ENCODE peak calls at places on chromosome 22, in five cellular contexts. One of them, this sample, is unnamed.

GRCh38 chr22:49554741-49555140 is 272.9 kb downstream of the BRD1 start:
- DNase-seq in GM23248: no peak
- DNase-seq in ascending aorta: peak; percentile 38
- DNase-seq in A549: no peak
- DNase-seq in effector memory CD4-positive, alpha-beta T cell: no peak
- DNase-seq in this sample: no peak

GRCh38 chr22:28247667-28248363 is 328.8 kb upstream of the PITPNB start:
- DNase-seq in effector memory CD4-positive, alpha-beta T cell: no peak
- DNase-seq in ascending aorta: no peak
- DNase-seq in GM23248: peak; percentile 44
- DNase-seq in A549: no peak
- DNase-seq in this sample: no peak

GRCh38 chr22:48893288-48894063 is 934.2 kb downstream of the BRD1 start:
- DNase-seq in GM23248: no peak
- DNase-seq in ascending aorta: no peak
- DNase-seq in A549: no peak
- DNase-seq in effector memory CD4-positive, alpha-beta T cell: no peak
- DNase-seq in this sample: no peak

GRCh38 chr22:27947461-27947860 is 28.4 kb upstream of the PITPNB start:
- DNase-seq in ascending aorta: no peak
- DNase-seq in A549: no peak
- DNase-seq in effector memory CD4-positive, alpha-beta T cell: no peak
- DNase-seq in GM23248: no peak
- DNase-seq in this sample: no peak

GRCh38 chr22:19271856-19272535 is 19.5 kb downstream of the CLTCL1 start:
- DNase-seq in A549: peak; percentile 90
- DNase-seq in ascending aorta: no peak
- DNase-seq in effector memory CD4-positive, alpha-beta T cell: no peak
- DNase-seq in GM23248: no peak
- DNase-seq in this sample: no peak

GRCh38 chr22:24768537-24769374 is 5.8 kb downstream of the PIWIL3 start:
- DNase-seq in effector memory CD4-positive, alpha-beta T cell: no peak
- DNase-seq in A549: peak; percentile 68
- DNase-seq in GM23248: peak; percentile 69
- DNase-seq in ascending aorta: peak; percentile 78
- DNase-seq in this sample: peak; percentile 29

GRCh38 chr22:48884292-48884691 is 943.4 kb downstream of the BRD1 start:
- DNase-seq in effector memory CD4-positive, alpha-beta T cell: no peak
- DNase-seq in ascending aorta: peak; percentile 19
- DNase-seq in A549: no peak
- DNase-seq in GM23248: no peak
- DNase-seq in this sample: no peak

GRCh38 chr22:23888615-23889401 is 5.4 kb upstream of the MIF start:
- DNase-seq in A549: peak; percentile 39
- DNase-seq in ascending aorta: no peak
- DNase-seq in effector memory CD4-positive, alpha-beta T cell: no peak
- DNase-seq in GM23248: peak; percentile 53
- DNase-seq in this sample: no peak

GRCh38 chr22:39206491-39206890 is 38.3 kb downstream of the PDGFB start:
- DNase-seq in ascending aorta: peak; percentile 27
- DNase-seq in GM23248: no peak
- DNase-seq in effector memory CD4-positive, alpha-beta T cell: no peak
- DNase-seq in A549: no peak
- DNase-seq in this sample: no peak

GRCh38 chr22:47197735-47198500 is 435.5 kb downstream of the TBC1D22A start:
- DNase-seq in GM23248: no peak
- DNase-seq in ascending aorta: peak; percentile 59
- DNase-seq in effector memory CD4-positive, alpha-beta T cell: no peak
- DNase-seq in A549: no peak
- DNase-seq in this sample: no peak

GRCh38 chr22:25777870-25778269 is 35.9 kb downstream of the MYO18B start:
- DNase-seq in A549: peak; percentile 69
- DNase-seq in effector memory CD4-positive, alpha-beta T cell: no peak
- DNase-seq in GM23248: peak; percentile 67
- DNase-seq in ascending aorta: no peak
- DNase-seq in this sample: no peak

GRCh38 chr22:43535336-43535735 is 123.5 kb downstream of the MPPED1 start:
- DNase-seq in effector memory CD4-positive, alpha-beta T cell: no peak
- DNase-seq in GM23248: no peak
- DNase-seq in ascending aorta: no peak
- DNase-seq in A549: no peak
- DNase-seq in this sample: no peak

GRCh38 chr22:28375761-28376534 is 303.7 kb downstream of the TTC28 start:
- DNase-seq in ascending aorta: no peak
- DNase-seq in GM23248: peak; percentile 73
- DNase-seq in effector memory CD4-positive, alpha-beta T cell: no peak
- DNase-seq in A549: no peak
- DNase-seq in this sample: no peak

GRCh38 chr22:44582016-44582415 is 84.0 kb upstream of the RTL6 start:
- DNase-seq in GM23248: no peak
- DNase-seq in A549: no peak
- DNase-seq in effector memory CD4-positive, alpha-beta T cell: no peak
- DNase-seq in ascending aorta: peak; percentile 40
- DNase-seq in this sample: no peak

GRCh38 chr22:39362271-39362670 is 12.5 kb downstream of the SYNGR1 start:
- DNase-seq in effector memory CD4-positive, alpha-beta T cell: no peak
- DNase-seq in GM23248: peak; percentile 24
- DNase-seq in A549: no peak
- DNase-seq in ascending aorta: no peak
- DNase-seq in this sample: no peak

GRCh38 chr22:48659393-48659792 is 1168.3 kb downstream of the BRD1 start:
- DNase-seq in effector memory CD4-positive, alpha-beta T cell: no peak
- DNase-seq in ascending aorta: no peak
- DNase-seq in A549: no peak
- DNase-seq in GM23248: no peak
- DNase-seq in this sample: no peak

GRCh38 chr22:26964642-26965041 is 307.3 kb downstream of the MIAT start:
- DNase-seq in effector memory CD4-positive, alpha-beta T cell: no peak
- DNase-seq in ascending aorta: no peak
- DNase-seq in GM23248: no peak
- DNase-seq in A549: no peak
- DNase-seq in this sample: no peak

GRCh38 chr22:43826142-43827093 is 14.3 kb upstream of the EFCAB6 start:
- DNase-seq in A549: peak; percentile 46
- DNase-seq in effector memory CD4-positive, alpha-beta T cell: no peak
- DNase-seq in ascending aorta: peak; percentile 64
- DNase-seq in GM23248: peak; percentile 89
- DNase-seq in this sample: no peak

GRCh38 chr22:49827853-49828598 is at the start of gene BRD1:
- DNase-seq in A549: peak; percentile 51
- DNase-seq in GM23248: peak; percentile 88
- DNase-seq in ascending aorta: no peak
- DNase-seq in effector memory CD4-positive, alpha-beta T cell: no peak
- DNase-seq in this sample: peak; percentile 56

GRCh38 chr22:43475549-43476076 is 63.8 kb downstream of the MPPED1 start:
- DNase-seq in GM23248: no peak
- DNase-seq in effector memory CD4-positive, alpha-beta T cell: no peak
- DNase-seq in ascending aorta: no peak
- DNase-seq in A549: no peak
- DNase-seq in this sample: no peak

GRCh38 chr22:18998998-18999397 is 62.9 kb upstream of the PRODH start:
- DNase-seq in A549: no peak
- DNase-seq in effector memory CD4-positive, alpha-beta T cell: no peak
- DNase-seq in GM23248: peak; percentile 5
- DNase-seq in ascending aorta: no peak
- DNase-seq in this sample: no peak

GRCh38 chr22:39150848-39151215 is 1.6 kb downstream of the CBX7 start:
- DNase-seq in ascending aorta: no peak
- DNase-seq in A549: no peak
- DNase-seq in GM23248: peak; percentile 26
- DNase-seq in effector memory CD4-positive, alpha-beta T cell: no peak
- DNase-seq in this sample: peak; percentile 48

GRCh38 chr22:33393432-33393831 is 335.3 kb upstream of the SYN3 start:
- DNase-seq in ascending aorta: no peak
- DNase-seq in GM23248: no peak
- DNase-seq in effector memory CD4-positive, alpha-beta T cell: no peak
- DNase-seq in A549: no peak
- DNase-seq in this sample: no peak

GRCh38 chr22:40404251-40405177 is 34.1 kb downstream of the SGSM3 start:
- DNase-seq in ascending aorta: peak; percentile 48
- DNase-seq in GM23248: no peak
- DNase-seq in A549: no peak
- DNase-seq in effector memory CD4-positive, alpha-beta T cell: no peak
- DNase-seq in this sample: no peak

GRCh38 chr22:19554834-19555404 is 30.7 kb upstream of the CLDN5 start:
- DNase-seq in GM23248: peak; percentile 34
- DNase-seq in effector memory CD4-positive, alpha-beta T cell: no peak
- DNase-seq in ascending aorta: no peak
- DNase-seq in A549: peak; percentile 59
- DNase-seq in this sample: no peak

GRCh38 chr22:28142361-28142801 is 223.3 kb upstream of the PITPNB start:
- DNase-seq in ascending aorta: no peak
- DNase-seq in GM23248: peak; percentile 91
- DNase-seq in A549: no peak
- DNase-seq in effector memory CD4-positive, alpha-beta T cell: no peak
- DNase-seq in this sample: no peak

GRCh38 chr22:27028093-27028492 is 370.7 kb downstream of the MIAT start:
- DNase-seq in effector memory CD4-positive, alpha-beta T cell: no peak
- DNase-seq in GM23248: peak; percentile 21
- DNase-seq in A549: no peak
- DNase-seq in ascending aorta: no peak
- DNase-seq in this sample: no peak

GRCh38 chr22:49699476-49699875 is 128.2 kb downstream of the BRD1 start:
- DNase-seq in ascending aorta: peak; percentile 34
- DNase-seq in A549: no peak
- DNase-seq in GM23248: no peak
- DNase-seq in effector memory CD4-positive, alpha-beta T cell: no peak
- DNase-seq in this sample: no peak

GRCh38 chr22:48566741-48567140 is 1260.9 kb downstream of the BRD1 start:
- DNase-seq in A549: no peak
- DNase-seq in effector memory CD4-positive, alpha-beta T cell: no peak
- DNase-seq in ascending aorta: no peak
- DNase-seq in GM23248: peak; percentile 26
- DNase-seq in this sample: no peak

GRCh38 chr22:26615149-26615548 is 2.7 kb downstream of the CRYBB1 start:
- DNase-seq in ascending aorta: no peak
- DNase-seq in effector memory CD4-positive, alpha-beta T cell: no peak
- DNase-seq in GM23248: no peak
- DNase-seq in A549: no peak
- DNase-seq in this sample: no peak

GRCh38 chr22:20639750-20640149 is 132.3 kb downstream of the MED15 start:
- DNase-seq in GM23248: no peak
- DNase-seq in A549: no peak
- DNase-seq in effector memory CD4-positive, alpha-beta T cell: no peak
- DNase-seq in ascending aorta: no peak
- DNase-seq in this sample: no peak
- H3K4me1 ChIP-seq in GM23248: no peaks in the 10 kb centered on the region
- H3K4me1 ChIP-seq in A549: no peaks in the 10 kb centered on the region
- H3K4me1 ChIP-seq in effector memory CD4-positive, alpha-beta T cell: no peaks in the 10 kb centered on the region
- H3K4me1 ChIP-seq in ascending aorta: no peaks in the 10 kb centered on the region
- H3K4me1 ChIP-seq in this sample: no peaks in the 10 kb centered on the region

GRCh38 chr22:42365942-42366660 is 66.1 kb downstream of the NFAM1 start:
- DNase-seq in GM23248: no peak
- DNase-seq in effector memory CD4-positive, alpha-beta T cell: no peak
- DNase-seq in ascending aorta: no peak
- DNase-seq in A549: no peak
- DNase-seq in this sample: no peak
- H3K27ac ChIP-seq in GM23248: no peak overlapping the region
- H3K27ac ChIP-seq in effector memory CD4-positive, alpha-beta T cell: no peak overlapping the region
- H3K27ac ChIP-seq in ascending aorta: peak overlapping the region; percentile 75
- H3K27ac ChIP-seq in A549: no peak overlapping the region
- H3K27ac ChIP-seq in this sample: no peak overlapping the region

GRCh38 chr22:22856364-22856763 is 31.3 kb upstream of the IGLL5 start:
- DNase-seq in ascending aorta: no peak
- DNase-seq in GM23248: no peak
- DNase-seq in A549: no peak
- DNase-seq in effector memory CD4-positive, alpha-beta T cell: no peak
- DNase-seq in this sample: no peak
- H3K4me1 ChIP-seq in ascending aorta: no peaks in the 10 kb centered on the region
- H3K4me1 ChIP-seq in GM23248: no peaks in the 10 kb centered on the region
- H3K4me1 ChIP-seq in A549: no peaks in the 10 kb centered on the region
- H3K4me1 ChIP-seq in effector memory CD4-positive, alpha-beta T cell: no peaks in the 10 kb centered on the region
- H3K4me1 ChIP-seq in this sample: no peaks in the 10 kb centered on the region

GRCh38 chr22:29713156-29713715 is 6.6 kb upstream of the CABP7 start:
- DNase-seq in effector memory CD4-positive, alpha-beta T cell: no peak
- DNase-seq in GM23248: no peak
- DNase-seq in A549: no peak
- DNase-seq in ascending aorta: no peak
- DNase-seq in this sample: no peak
- H3K27ac ChIP-seq in effector memory CD4-positive, alpha-beta T cell: no peak overlapping the region
- H3K27ac ChIP-seq in GM23248: no peak overlapping the region
- H3K27ac ChIP-seq in A549: no peak overlapping the region
- H3K27ac ChIP-seq in ascending aorta: no peak overlapping the region
- H3K27ac ChIP-seq in this sample: no peak overlapping the region

GRCh38 chr22:35312198-35313059 is 12.7 kb downstream of the TOM1 start:
- DNase-seq in effector memory CD4-positive, alpha-beta T cell: no peak
- DNase-seq in GM23248: peak; percentile 96
- DNase-seq in ascending aorta: peak; percentile 61
- DNase-seq in A549: no peak
- DNase-seq in this sample: no peak

GRCh38 chr22:35315855-35316745 is 16.4 kb downstream of the TOM1 start:
- DNase-seq in A549: no peak
- DNase-seq in effector memory CD4-positive, alpha-beta T cell: no peak
- DNase-seq in GM23248: no peak
- DNase-seq in ascending aorta: no peak
- DNase-seq in this sample: no peak

GRCh38 chr22:35315141-35315854 is 15.6 kb downstream of the TOM1 start:
- DNase-seq in effector memory CD4-positive, alpha-beta T cell: no peak
- DNase-seq in GM23248: no peak
- DNase-seq in A549: no peak
- DNase-seq in ascending aorta: peak; percentile 75
- DNase-seq in this sample: no peak

GRCh38 chr22:35313311-35314121 is 13.8 kb downstream of the TOM1 start:
- DNase-seq in effector memory CD4-positive, alpha-beta T cell: no peak
- DNase-seq in GM23248: peak; percentile 97
- DNase-seq in A549: peak; percentile 53
- DNase-seq in ascending aorta: peak; percentile 88
- DNase-seq in this sample: no peak

DNA sequence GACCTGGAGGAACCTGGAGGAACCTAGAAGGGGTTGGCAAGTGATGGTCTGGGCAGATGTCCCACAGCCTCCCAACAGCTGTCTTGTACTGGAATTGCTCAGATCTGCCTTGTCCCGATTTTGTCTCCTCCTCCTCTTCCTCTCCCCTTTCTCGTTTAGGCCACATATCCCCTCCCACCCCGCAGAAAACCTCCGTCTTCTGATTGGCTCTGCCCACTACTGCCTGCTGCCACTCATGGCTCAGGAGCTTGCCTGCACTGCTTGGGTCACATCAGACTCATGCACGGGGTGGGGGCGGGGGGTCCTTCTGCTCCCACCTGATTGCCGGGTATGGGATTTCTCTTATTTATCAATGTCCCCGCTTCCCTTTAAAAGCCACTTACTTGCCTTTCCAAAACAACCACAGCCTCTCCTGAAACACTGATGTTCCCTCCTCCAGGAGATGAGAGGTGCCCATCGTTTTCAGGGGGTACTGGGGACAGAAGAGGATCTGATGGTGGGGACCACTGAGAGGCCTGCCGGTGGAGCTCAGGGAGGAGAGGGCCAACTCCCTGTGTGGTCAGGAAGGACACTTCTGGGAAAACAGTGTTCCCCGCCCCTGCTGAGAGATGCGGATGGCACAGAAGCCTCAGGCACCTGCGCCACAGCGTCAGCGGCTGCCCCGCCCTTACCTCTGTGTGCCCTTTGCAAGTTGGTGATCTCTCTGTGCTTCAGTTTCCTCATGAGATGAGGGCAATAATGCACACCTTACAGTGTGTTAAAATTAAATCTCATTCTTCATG is 14.7 kb downstream of the TOM1 start:
- DNase-seq in ascending aorta: peak; percentile 59
- DNase-seq in effector memory CD4-positive, alpha-beta T cell: no peak
- DNase-seq in GM23248: no peak
- DNase-seq in A549: no peak
- DNase-seq in this sample: no peak
- H3K4me1 ChIP-seq in ascending aorta: peaks cover 41% of the 10 kb centered on the region
- H3K4me1 ChIP-seq in effector memory CD4-positive, alpha-beta T cell: peaks cover 51% of the 10 kb centered on the region
- H3K4me1 ChIP-seq in GM23248: peaks cover 34% of the 10 kb centered on the region
- H3K4me1 ChIP-seq in A549: peaks cover 37% of the 10 kb centered on the region
- H3K4me1 ChIP-seq in this sample: peaks cover 11% of the 10 kb centered on the region

This sample was measured in CD8-positive, alpha-beta T cell.